ENCODE peak calls at places on chromosomes 7 and 10, in five cellular contexts. S, R, U, Q and C are unnamed samples. For H3K4me1, the result is how much of the 10 kb centered on the place peaks cover.

GRCh38 chr7:123750389-123751230 is 1.8 kb upstream of the WASL start:
- DNase-seq in S (no peak), R (no peak), U (no peak), Q (no peak), C (peak)

GRCh38 chr10:24381235-24382010 is 172.5 kb downstream of the KIAA1217 start:
- DNase-seq in S (no peak), R (no peak), U (no peak), Q (no peak), C (no peak)

GRCh38 chr10:23015021-23015707 is 80.2 kb upstream of the MSRB2 start:
- DNase-seq in S (no peak), R (no peak), U (no peak), Q (no peak), C (no peak)

GRCh38 chr10:132640326-132641125 is 102.9 kb downstream of the INPP5A start:
- DNase-seq in S (no peak), R (no peak), U (peak), Q (no peak), C (no peak)

GRCh38 chr7:153473189-153473588 is 579.0 kb upstream of the DPP6 start:
- DNase-seq in S (no peak), R (no peak), U (no peak), Q (no peak), C (no peak)

GRCh38 chr10:58970160-58970915 is 206.1 kb upstream of the PHYHIPL start:
- DNase-seq in S (no peak), R (no peak), U (no peak), Q (no peak), C (no peak)

GRCh38 chr7:36396150-36396549 is 6.5 kb downstream of the ANLN start:
- DNase-seq in S (peak), R (peak), U (no peak), Q (no peak), C (no peak)

GRCh38 chr7:2411815-2412586 is 8.6 kb downstream of the CHST12 start:
- DNase-seq in S (no peak), R (no peak), U (no peak), Q (peak), C (no peak)

GRCh38 chr10:70137927-70138883 is 5.6 kb upstream of the AIFM2 start:
- DNase-seq in S (no peak), R (no peak), U (no peak), Q (no peak), C (peak)

GRCh38 chr10:132899751-132900065 is 42.7 kb downstream of the CFAP46 start:
- DNase-seq in S (no peak), R (no peak), U (no peak), Q (no peak), C (no peak)

GRCh38 chr10:45034301-45034700 is 33.6 kb downstream of the ZNF22 start:
- DNase-seq in S (no peak), R (no peak), U (no peak), Q (no peak), C (no peak)

GRCh38 chr7:66639773-66640172 is 11.1 kb downstream of the KCTD7 start:
- DNase-seq in S (peak), R (no peak), U (no peak), Q (no peak), C (no peak)

GRCh38 chr7:50595538-50596102 is 30.4 kb upstream of the DDC start:
- DNase-seq in S (peak), R (peak), U (no peak), Q (peak), C (peak)

GRCh38 chr7:103343758-103344452 is 662 bp downstream of the DNAJC2 start:
- DNase-seq in S (peak), R (peak), U (peak), Q (peak), C (peak)

GRCh38 chr7:5682889-5683670 is 98.4 kb downstream of the RNF216 start:
- DNase-seq in S (no peak), R (no peak), U (no peak), Q (no peak), C (no peak)

GRCh38 chr7:5681979-5682546 is 99.4 kb downstream of the RNF216 start:
- DNase-seq in S (no peak), R (no peak), U (no peak), Q (no peak), C (no peak)

GRCh38 chr7:5686131-5686530 is 95.3 kb downstream of the RNF216 start:
- DNase-seq in S (no peak), R (no peak), U (no peak), Q (no peak), C (no peak)

GRCh38 chr7:5687936-5688673 is 93.4 kb downstream of the RNF216 start:
- DNase-seq in S (no peak), R (no peak), U (no peak), Q (no peak), C (no peak)

GRCh38 chr7:5685192-5685591 is 96.3 kb downstream of the RNF216 start:
- DNase-seq in S (no peak), R (no peak), U (no peak), Q (no peak), C (no peak)
- H3K4me1 ChIP-seq in S (under half), R (under half), U (under half), Q (under half), C (under half)

GRCh38 chr10:77602231-77602912 is 35.2 kb downstream of the KCNMA1 start:
- DNase-seq in S (no peak), R (peak), U (no peak), Q (no peak), C (no peak)
- H3K4me1 ChIP-seq in S (under half), R (under half), U (under half), Q (under half), C (under half)

GRCh38 chr10:119896061-119896655 is 3.6 kb downstream of the SEC23IP start:
- DNase-seq in S (no peak), R (peak), U (peak), Q (peak), C (peak)

GRCh38 chr10:119893845-119894427 is 1.4 kb downstream of the SEC23IP start:
- DNase-seq in S (no peak), R (no peak), U (no peak), Q (no peak), C (no peak)

GRCh38 chr10:119896937-119897336 is 4.4 kb downstream of the SEC23IP start:
- DNase-seq in S (no peak), R (no peak), U (peak), Q (peak), C (peak)

GRCh38 chr10:119897366-119897765 is 4.8 kb downstream of the SEC23IP start:
- DNase-seq in S (no peak), R (no peak), U (no peak), Q (peak), C (peak)

DNA sequence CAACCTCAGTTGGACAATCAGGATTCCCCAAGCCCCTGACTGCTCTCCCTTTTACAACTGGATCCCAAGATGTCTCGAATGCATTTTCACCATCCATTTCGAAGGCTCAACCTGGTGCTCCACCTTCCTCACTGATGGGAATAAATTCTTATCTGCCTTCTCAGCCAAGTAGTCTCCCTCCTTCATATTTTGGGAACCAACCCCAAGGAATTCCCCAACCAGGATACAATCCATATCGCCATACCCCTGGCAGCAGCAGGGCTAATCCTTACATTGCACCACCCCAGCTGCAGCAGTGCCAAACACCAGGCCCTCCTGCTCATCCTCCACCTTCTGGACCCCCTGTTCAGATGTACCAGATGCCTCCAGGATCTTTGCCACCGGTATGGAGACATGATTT is 6.0 kb downstream of the SEC23IP start:
- DNase-seq in S (no peak), R (no peak), U (no peak), Q (no peak), C (no peak)
- H3K4me1 ChIP-seq in S (under half), R (under half), U (under half), Q (half or more), C (under half)

GRCh38 chr10:124660404-124661125 is 83.6 kb downstream of the FAM53B start:
- DNase-seq in S (no peak), R (no peak), U (no peak), Q (no peak), C (no peak)

GRCh38 chr10:124663228-124663627 is 81.0 kb downstream of the FAM53B start:
- DNase-seq in S (no peak), R (no peak), U (no peak), Q (no peak), C (no peak)

GRCh38 chr10:124659380-124659779 is 84.8 kb downstream of the FAM53B start:
- DNase-seq in S (no peak), R (no peak), U (no peak), Q (no peak), C (no peak)

GRCh38 chr10:124663766-124664360 is 80.3 kb downstream of the FAM53B start:
- DNase-seq in S (no peak), R (no peak), U (no peak), Q (no peak), C (no peak)

DNA sequence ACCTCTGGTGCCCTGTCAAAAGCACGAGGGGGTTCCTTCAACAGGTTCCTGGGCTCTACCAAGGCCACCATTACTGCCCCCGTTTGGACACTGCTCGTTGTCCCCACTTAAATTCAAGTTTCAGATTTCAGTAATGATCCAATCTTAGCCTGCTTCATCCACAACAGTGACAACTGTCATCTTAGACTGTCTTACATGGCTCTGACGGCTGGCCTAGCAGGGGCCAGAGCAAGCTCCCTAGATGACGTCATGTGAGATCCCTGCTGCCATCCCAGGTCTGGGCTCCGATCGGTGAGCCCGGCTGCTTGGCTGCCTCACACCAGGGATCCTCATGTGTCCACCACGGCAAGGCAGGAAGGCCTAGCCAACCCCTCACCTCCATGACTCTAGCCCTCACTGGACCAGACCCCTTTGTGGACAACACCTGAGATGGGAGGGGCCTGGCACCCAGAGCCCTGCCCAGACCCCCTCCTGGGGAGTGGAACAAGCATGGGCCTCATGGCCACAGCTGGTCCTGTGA is 82.5 kb downstream of the FAM53B start:
- DNase-seq in S (no peak), R (no peak), U (no peak), Q (no peak), C (no peak)
- H3K4me1 ChIP-seq in S (under half), R (under half), U (under half), Q (under half), C (under half)

GRCh38 chr10:3759397-3759796 is 25.6 kb downstream of the KLF6 start:
- DNase-seq in S (no peak), R (no peak), U (no peak), Q (no peak), C (no peak)

GRCh38 chr10:3761916-3762708 is 22.9 kb downstream of the KLF6 start:
- DNase-seq in S (peak), R (peak), U (no peak), Q (peak), C (no peak)

GRCh38 chr10:3760083-3760482 is 24.9 kb downstream of the KLF6 start:
- DNase-seq in S (no peak), R (no peak), U (no peak), Q (no peak), C (no peak)

GRCh38 chr10:3763035-3763456 is 22.0 kb downstream of the KLF6 start:
- DNase-seq in S (no peak), R (peak), U (no peak), Q (no peak), C (peak)

DNA sequence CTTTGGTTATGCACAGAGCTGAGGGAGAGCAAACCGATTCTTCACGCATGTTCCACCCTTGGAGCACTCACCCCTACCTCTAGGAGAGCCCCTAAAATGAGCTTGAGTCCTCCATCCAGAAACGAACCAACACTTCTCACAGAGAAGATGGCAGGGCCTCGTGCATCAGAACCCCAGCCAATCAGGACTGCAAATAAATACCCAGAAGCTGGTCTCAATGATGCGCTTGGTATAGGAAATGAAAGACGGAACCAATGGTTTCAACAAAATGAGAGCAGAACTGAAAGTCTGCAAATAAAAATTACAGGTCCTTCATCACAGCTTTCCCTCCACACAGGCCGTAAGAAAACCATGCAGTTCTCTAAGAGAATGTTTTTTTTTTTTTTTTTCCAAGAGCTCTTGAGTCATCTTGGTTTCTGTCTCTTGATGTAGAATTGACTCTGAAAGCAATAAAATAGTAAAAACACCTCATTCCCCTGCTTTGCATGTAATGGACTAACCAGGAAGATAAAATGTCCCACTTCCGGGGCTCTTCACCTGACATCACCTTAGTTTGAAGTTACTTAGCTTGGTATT is 23.8 kb downstream of the KLF6 start:
- DNase-seq in S (no peak), R (peak), U (no peak), Q (no peak), C (no peak)
- H3K4me1 ChIP-seq in S (under half), R (under half), U (under half), Q (half or more), C (under half)

GRCh38 chr10:126243306-126243705 is 145.0 kb downstream of the ADAM12 start:
- DNase-seq in S (no peak), R (peak), U (no peak), Q (no peak), C (no peak)
- H3K4me1 ChIP-seq in S (under half), R (under half), U (under half), Q (under half), C (under half)

DNA sequence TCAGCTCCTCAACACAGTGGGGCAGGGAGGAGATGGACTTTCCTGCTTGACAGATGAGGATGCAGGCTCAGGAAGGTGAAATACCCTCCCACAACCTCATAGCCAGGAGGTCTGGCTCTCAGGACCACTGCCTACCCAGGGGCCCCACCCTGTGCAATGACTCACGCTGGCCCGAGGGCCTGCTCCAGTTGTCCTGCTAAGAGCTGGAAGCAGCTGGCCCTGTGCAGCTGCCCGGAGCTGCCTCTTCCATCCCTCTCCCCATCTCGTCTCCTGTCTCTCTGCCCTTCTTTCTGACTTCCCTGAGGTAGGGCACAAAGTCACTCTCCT is 123.9 kb downstream of the ZMIZ1 start:
- DNase-seq in S (no peak), R (peak), U (no peak), Q (no peak), C (no peak)
- H3K4me1 ChIP-seq in S (under half), R (under half), U (under half), Q (half or more), C (under half)

GRCh38 chr10:12708921-12709320 is 292.6 kb downstream of the CCDC3 start:
- DNase-seq in S (peak), R (peak), U (no peak), Q (no peak), C (no peak)
- H3K4me1 ChIP-seq in S (under half), R (under half), U (under half), Q (under half), C (under half)